ENCODE peak calls at places on chromosomes 1 and 21, in five cellular contexts. K, C, F, Y and X are unnamed samples.

GRCh38 chr21:36861595-36861883 is 104.9 kb downstream of the HLCS start:
- DNase-seq in F (no peak), K (no peak), Y (no peak), C (no peak), X (peak; percentile 44)

GRCh38 chr1:168893359-168893791 is 164.4 kb upstream of the DPT start:
- DNase-seq in K (no peak), C (no peak), Y (no peak), F (no peak), X (peak; percentile 5)

GRCh38 chr21:46081022-46081861 is 16.7 kb upstream of the COL6A2 start:
- DNase-seq in C (no peak), F (peak; percentile 68), K (no peak), Y (no peak), X (no peak)

GRCh38 chr1:33633019-33633801 is 160.8 kb downstream of the ZSCAN20 start:
- DNase-seq in C (peak; percentile 96), F (peak; percentile 91), Y (peak; percentile 76), K (peak; percentile 54), X (peak; percentile 66)

GRCh38 chr1:9787702-9788101 is 36.1 kb downstream of the CLSTN1 start:
- DNase-seq in C (no peak), F (no peak), K (no peak), Y (no peak), X (no peak)

GRCh38 chr1:202343652-202344349 is 2.1 kb upstream of the UBE2T start:
- DNase-seq in Y (peak; percentile 76), K (no peak), F (no peak), C (no peak), X (peak; percentile 40)

GRCh38 chr1:224447251-224447650 is 12.7 kb upstream of the WDR26 start:
- DNase-seq in Y (no peak), F (no peak), C (no peak), K (peak; percentile 74), X (peak; percentile 54)

GRCh38 chr21:36125513-36126121 is 9.3 kb upstream of the CBR3 start:
- DNase-seq in K (peak; percentile 52), C (peak; percentile 67), F (no peak), Y (peak; percentile 54), X (peak; percentile 49)

GRCh38 chr21:45560106-45561021 is 18.1 kb upstream of the SLC19A1 start:
- DNase-seq in K (no peak), F (peak; percentile 29), C (no peak), Y (no peak), X (no peak)

GRCh38 chr1:234997201-234998173 is 131.2 kb downstream of the TOMM20 start:
- DNase-seq in C (no peak), F (peak; percentile 97), Y (peak; percentile 100), K (peak; percentile 99), X (peak; percentile 99)

GRCh38 chr1:47624531-47624930 is 186.7 kb downstream of the FOXD2 start:
- DNase-seq in Y (peak; percentile 27), K (no peak), F (no peak), C (no peak), X (peak; percentile 2)

GRCh38 chr21:41706678-41707077 is 60.2 kb downstream of the RIPK4 start:
- DNase-seq in C (no peak), F (no peak), Y (no peak), K (peak; percentile 37), X (peak; percentile 80)

GRCh38 chr1:84632975-84633427 is 57.3 kb downstream of the SSX2IP start:
- DNase-seq in Y (peak; percentile 82), K (peak; percentile 77), F (no peak), C (no peak), X (peak; percentile 66)